ENCODE peak calls at places on chromosomes 5 and 9, in nine cellular contexts. One of them, this sample, is unnamed.

GRCh38 chr9:114484854-114485443 is 20.3 kb downstream of the WHRN start:
- DNase-seq in activated CD8-positive, alpha-beta T cell treated with anti-CD3 and anti-CD28 coated beads, Interleukin-2, amount 10 ng/mL, durations not matched to agents 7 days and 5 days: peak
- DNase-seq in posterior vena cava: no peak
- DNase-seq in HFF-Myc: peak
- DNase-seq in HuH-7.5: no peak
- DNase-seq in HTR-8/SVneo: peak
- DNase-seq in dorsolateral prefrontal cortex: no peak
- DNase-seq in posterior cingulate gyrus: no peak
- DNase-seq in non-pigmented ciliary epithelial cell: peak
- DNase-seq in this sample: no peak

GRCh38 chr9:4489919-4490704 is at the start of gene SLC1A1:
- DNase-seq in activated CD8-positive, alpha-beta T cell treated with anti-CD3 and anti-CD28 coated beads, Interleukin-2, amount 10 ng/mL, durations not matched to agents 7 days and 5 days: peak
- DNase-seq in posterior vena cava: peak
- DNase-seq in HFF-Myc: no peak
- DNase-seq in HuH-7.5: peak
- DNase-seq in HTR-8/SVneo: peak
- DNase-seq in dorsolateral prefrontal cortex: no peak
- DNase-seq in posterior cingulate gyrus: peak
- DNase-seq in non-pigmented ciliary epithelial cell: no peak
- DNase-seq in this sample: peak

GRCh38 chr5:132674671-132675506 is 1.1 kb downstream of the IL4 start:
- DNase-seq in activated CD8-positive, alpha-beta T cell treated with anti-CD3 and anti-CD28 coated beads, Interleukin-2, amount 10 ng/mL, durations not matched to agents 7 days and 5 days: no peak
- DNase-seq in posterior vena cava: no peak
- DNase-seq in HFF-Myc: peak
- DNase-seq in HuH-7.5: no peak
- DNase-seq in HTR-8/SVneo: peak
- DNase-seq in dorsolateral prefrontal cortex: no peak
- DNase-seq in posterior cingulate gyrus: no peak
- DNase-seq in non-pigmented ciliary epithelial cell: peak
- DNase-seq in this sample: no peak

GRCh38 chr5:130471-131175 is 38.7 kb downstream of the PLEKHG4B start:
- DNase-seq in activated CD8-positive, alpha-beta T cell treated with anti-CD3 and anti-CD28 coated beads, Interleukin-2, amount 10 ng/mL, durations not matched to agents 7 days and 5 days: no peak
- DNase-seq in posterior vena cava: no peak
- DNase-seq in HFF-Myc: no peak
- DNase-seq in HuH-7.5: no peak
- DNase-seq in HTR-8/SVneo: no peak
- DNase-seq in dorsolateral prefrontal cortex: no peak
- DNase-seq in posterior cingulate gyrus: no peak
- DNase-seq in non-pigmented ciliary epithelial cell: peak
- DNase-seq in this sample: no peak

GRCh38 chr5:127029513-127030258 is 672 bp downstream of the MARCHF3 start:
- DNase-seq in activated CD8-positive, alpha-beta T cell treated with anti-CD3 and anti-CD28 coated beads, Interleukin-2, amount 10 ng/mL, durations not matched to agents 7 days and 5 days: peak
- DNase-seq in posterior vena cava: peak
- DNase-seq in HFF-Myc: no peak
- DNase-seq in HuH-7.5: peak
- DNase-seq in HTR-8/SVneo: peak
- DNase-seq in dorsolateral prefrontal cortex: no peak
- DNase-seq in posterior cingulate gyrus: peak
- DNase-seq in non-pigmented ciliary epithelial cell: no peak
- DNase-seq in this sample: peak

GRCh38 chr9:134618163-134618822 is 23.3 kb upstream of the COL5A1 start:
- DNase-seq in activated CD8-positive, alpha-beta T cell treated with anti-CD3 and anti-CD28 coated beads, Interleukin-2, amount 10 ng/mL, durations not matched to agents 7 days and 5 days: no peak
- DNase-seq in posterior vena cava: peak
- DNase-seq in HFF-Myc: no peak
- DNase-seq in HuH-7.5: no peak
- DNase-seq in HTR-8/SVneo: no peak
- DNase-seq in dorsolateral prefrontal cortex: peak
- DNase-seq in posterior cingulate gyrus: no peak
- DNase-seq in non-pigmented ciliary epithelial cell: no peak
- DNase-seq in this sample: peak

GRCh38 chr5:82404382-82404945 is 126.3 kb upstream of the RPS23 start:
- DNase-seq in activated CD8-positive, alpha-beta T cell treated with anti-CD3 and anti-CD28 coated beads, Interleukin-2, amount 10 ng/mL, durations not matched to agents 7 days and 5 days: no peak
- DNase-seq in posterior vena cava: no peak
- DNase-seq in HFF-Myc: no peak
- DNase-seq in HuH-7.5: no peak
- DNase-seq in HTR-8/SVneo: no peak
- DNase-seq in dorsolateral prefrontal cortex: no peak
- DNase-seq in posterior cingulate gyrus: no peak
- DNase-seq in non-pigmented ciliary epithelial cell: no peak
- DNase-seq in this sample: no peak

GRCh38 chr5:75368391-75368790 is 31.4 kb downstream of the HMGCR start:
- DNase-seq in activated CD8-positive, alpha-beta T cell treated with anti-CD3 and anti-CD28 coated beads, Interleukin-2, amount 10 ng/mL, durations not matched to agents 7 days and 5 days: no peak
- DNase-seq in posterior vena cava: no peak
- DNase-seq in HFF-Myc: peak
- DNase-seq in HuH-7.5: no peak
- DNase-seq in HTR-8/SVneo: peak
- DNase-seq in dorsolateral prefrontal cortex: no peak
- DNase-seq in posterior cingulate gyrus: no peak
- DNase-seq in non-pigmented ciliary epithelial cell: peak
- DNase-seq in this sample: no peak

GRCh38 chr5:17024686-17025180 is 88.6 kb upstream of the MYO10 start:
- DNase-seq in activated CD8-positive, alpha-beta T cell treated with anti-CD3 and anti-CD28 coated beads, Interleukin-2, amount 10 ng/mL, durations not matched to agents 7 days and 5 days: no peak
- DNase-seq in posterior vena cava: no peak
- DNase-seq in HFF-Myc: no peak
- DNase-seq in HuH-7.5: no peak
- DNase-seq in HTR-8/SVneo: peak
- DNase-seq in dorsolateral prefrontal cortex: no peak
- DNase-seq in posterior cingulate gyrus: no peak
- DNase-seq in non-pigmented ciliary epithelial cell: no peak
- DNase-seq in this sample: no peak

GRCh38 chr9:88539246-88539645 is 4.3 kb downstream of the NXNL2 start:
- DNase-seq in activated CD8-positive, alpha-beta T cell treated with anti-CD3 and anti-CD28 coated beads, Interleukin-2, amount 10 ng/mL, durations not matched to agents 7 days and 5 days: no peak
- DNase-seq in posterior vena cava: peak
- DNase-seq in HFF-Myc: no peak
- DNase-seq in HuH-7.5: no peak
- DNase-seq in HTR-8/SVneo: no peak
- DNase-seq in dorsolateral prefrontal cortex: no peak
- DNase-seq in posterior cingulate gyrus: no peak
- DNase-seq in non-pigmented ciliary epithelial cell: no peak
- DNase-seq in this sample: no peak

GRCh38 chr5:68267044-68267443 is 51.5 kb downstream of the PIK3R1 start:
- DNase-seq in activated CD8-positive, alpha-beta T cell treated with anti-CD3 and anti-CD28 coated beads, Interleukin-2, amount 10 ng/mL, durations not matched to agents 7 days and 5 days: no peak
- DNase-seq in posterior vena cava: no peak
- DNase-seq in HFF-Myc: no peak
- DNase-seq in HuH-7.5: no peak
- DNase-seq in HTR-8/SVneo: no peak
- DNase-seq in dorsolateral prefrontal cortex: no peak
- DNase-seq in posterior cingulate gyrus: no peak
- DNase-seq in non-pigmented ciliary epithelial cell: no peak
- DNase-seq in this sample: no peak

GRCh38 chr9:131744715-131745201 is 4.9 kb upstream of the RAPGEF1 start:
- DNase-seq in activated CD8-positive, alpha-beta T cell treated with anti-CD3 and anti-CD28 coated beads, Interleukin-2, amount 10 ng/mL, durations not matched to agents 7 days and 5 days: no peak
- DNase-seq in posterior vena cava: no peak
- DNase-seq in HFF-Myc: no peak
- DNase-seq in HuH-7.5: no peak
- DNase-seq in HTR-8/SVneo: no peak
- DNase-seq in dorsolateral prefrontal cortex: no peak
- DNase-seq in posterior cingulate gyrus: no peak
- DNase-seq in non-pigmented ciliary epithelial cell: no peak
- DNase-seq in this sample: no peak

GRCh38 chr5:178130576-178131445 is at the start of gene RMND5B:
- DNase-seq in activated CD8-positive, alpha-beta T cell treated with anti-CD3 and anti-CD28 coated beads, Interleukin-2, amount 10 ng/mL, durations not matched to agents 7 days and 5 days: peak
- DNase-seq in posterior vena cava: peak
- DNase-seq in HFF-Myc: no peak
- DNase-seq in HuH-7.5: peak
- DNase-seq in HTR-8/SVneo: peak
- DNase-seq in dorsolateral prefrontal cortex: peak
- DNase-seq in posterior cingulate gyrus: peak
- DNase-seq in non-pigmented ciliary epithelial cell: no peak
- DNase-seq in this sample: peak

GRCh38 chr5:140240987-140241706 is 61.8 kb downstream of the PFDN1 start:
- DNase-seq in activated CD8-positive, alpha-beta T cell treated with anti-CD3 and anti-CD28 coated beads, Interleukin-2, amount 10 ng/mL, durations not matched to agents 7 days and 5 days: no peak
- DNase-seq in posterior vena cava: peak
- DNase-seq in HFF-Myc: peak
- DNase-seq in HuH-7.5: no peak
- DNase-seq in HTR-8/SVneo: peak
- DNase-seq in dorsolateral prefrontal cortex: peak
- DNase-seq in posterior cingulate gyrus: peak
- DNase-seq in non-pigmented ciliary epithelial cell: peak
- DNase-seq in this sample: peak

GRCh38 chr5:111954516-111955337 is 197.7 kb upstream of the NREP start:
- DNase-seq in activated CD8-positive, alpha-beta T cell treated with anti-CD3 and anti-CD28 coated beads, Interleukin-2, amount 10 ng/mL, durations not matched to agents 7 days and 5 days: no peak
- DNase-seq in posterior vena cava: no peak
- DNase-seq in HFF-Myc: no peak
- DNase-seq in HuH-7.5: no peak
- DNase-seq in HTR-8/SVneo: no peak
- DNase-seq in dorsolateral prefrontal cortex: no peak
- DNase-seq in posterior cingulate gyrus: no peak
- DNase-seq in non-pigmented ciliary epithelial cell: no peak
- DNase-seq in this sample: no peak

GRCh38 chr9:124855944-124856773 is 2.9 kb downstream of the WDR38 start:
- DNase-seq in activated CD8-positive, alpha-beta T cell treated with anti-CD3 and anti-CD28 coated beads, Interleukin-2, amount 10 ng/mL, durations not matched to agents 7 days and 5 days: no peak
- DNase-seq in posterior vena cava: no peak
- DNase-seq in HFF-Myc: no peak
- DNase-seq in HuH-7.5: no peak
- DNase-seq in HTR-8/SVneo: no peak
- DNase-seq in dorsolateral prefrontal cortex: no peak
- DNase-seq in posterior cingulate gyrus: no peak
- DNase-seq in non-pigmented ciliary epithelial cell: no peak
- DNase-seq in this sample: peak

GRCh38 chr9:129781991-129782390 is 21.0 kb upstream of the TOR1B start:
- DNase-seq in activated CD8-positive, alpha-beta T cell treated with anti-CD3 and anti-CD28 coated beads, Interleukin-2, amount 10 ng/mL, durations not matched to agents 7 days and 5 days: no peak
- DNase-seq in posterior vena cava: no peak
- DNase-seq in HFF-Myc: no peak
- DNase-seq in HuH-7.5: no peak
- DNase-seq in HTR-8/SVneo: no peak
- DNase-seq in dorsolateral prefrontal cortex: no peak
- DNase-seq in posterior cingulate gyrus: no peak
- DNase-seq in non-pigmented ciliary epithelial cell: no peak
- DNase-seq in this sample: no peak

GRCh38 chr5:67181648-67182218 is 14.9 kb downstream of the CD180 start:
- DNase-seq in activated CD8-positive, alpha-beta T cell treated with anti-CD3 and anti-CD28 coated beads, Interleukin-2, amount 10 ng/mL, durations not matched to agents 7 days and 5 days: peak
- DNase-seq in posterior vena cava: no peak
- DNase-seq in HFF-Myc: no peak
- DNase-seq in HuH-7.5: no peak
- DNase-seq in HTR-8/SVneo: no peak
- DNase-seq in dorsolateral prefrontal cortex: no peak
- DNase-seq in posterior cingulate gyrus: no peak
- DNase-seq in non-pigmented ciliary epithelial cell: no peak
- DNase-seq in this sample: no peak

GRCh38 chr9:29555452-29555851 is 1982.2 kb upstream of the C9orf72 start:
- DNase-seq in activated CD8-positive, alpha-beta T cell treated with anti-CD3 and anti-CD28 coated beads, Interleukin-2, amount 10 ng/mL, durations not matched to agents 7 days and 5 days: no peak
- DNase-seq in posterior vena cava: no peak
- DNase-seq in HFF-Myc: no peak
- DNase-seq in HuH-7.5: no peak
- DNase-seq in HTR-8/SVneo: no peak
- DNase-seq in dorsolateral prefrontal cortex: no peak
- DNase-seq in posterior cingulate gyrus: no peak
- DNase-seq in non-pigmented ciliary epithelial cell: no peak
- DNase-seq in this sample: no peak

GRCh38 chr9:95343725-95344287 is 26.3 kb upstream of the FANCC start:
- DNase-seq in activated CD8-positive, alpha-beta T cell treated with anti-CD3 and anti-CD28 coated beads, Interleukin-2, amount 10 ng/mL, durations not matched to agents 7 days and 5 days: no peak
- DNase-seq in posterior vena cava: no peak
- DNase-seq in HFF-Myc: no peak
- DNase-seq in HuH-7.5: no peak
- DNase-seq in HTR-8/SVneo: no peak
- DNase-seq in dorsolateral prefrontal cortex: no peak
- DNase-seq in posterior cingulate gyrus: no peak
- DNase-seq in non-pigmented ciliary epithelial cell: no peak
- DNase-seq in this sample: no peak

GRCh38 chr5:149437369-149438040 is 58.4 kb upstream of the IL17B start:
- DNase-seq in activated CD8-positive, alpha-beta T cell treated with anti-CD3 and anti-CD28 coated beads, Interleukin-2, amount 10 ng/mL, durations not matched to agents 7 days and 5 days: no peak
- DNase-seq in posterior vena cava: no peak
- DNase-seq in HFF-Myc: no peak
- DNase-seq in HuH-7.5: no peak
- DNase-seq in HTR-8/SVneo: no peak
- DNase-seq in dorsolateral prefrontal cortex: no peak
- DNase-seq in posterior cingulate gyrus: no peak
- DNase-seq in non-pigmented ciliary epithelial cell: no peak
- DNase-seq in this sample: no peak

GRCh38 chr9:125484632-125485282 is 222.3 kb downstream of the MAPKAP1 start:
- DNase-seq in activated CD8-positive, alpha-beta T cell treated with anti-CD3 and anti-CD28 coated beads, Interleukin-2, amount 10 ng/mL, durations not matched to agents 7 days and 5 days: no peak
- DNase-seq in posterior vena cava: no peak
- DNase-seq in HFF-Myc: no peak
- DNase-seq in HuH-7.5: no peak
- DNase-seq in HTR-8/SVneo: peak
- DNase-seq in dorsolateral prefrontal cortex: no peak
- DNase-seq in posterior cingulate gyrus: no peak
- DNase-seq in non-pigmented ciliary epithelial cell: no peak
- DNase-seq in this sample: no peak

GRCh38 chr9:98075332-98075805 is 18.8 kb downstream of the NANS start:
- DNase-seq in activated CD8-positive, alpha-beta T cell treated with anti-CD3 and anti-CD28 coated beads, Interleukin-2, amount 10 ng/mL, durations not matched to agents 7 days and 5 days: no peak
- DNase-seq in posterior vena cava: no peak
- DNase-seq in HFF-Myc: no peak
- DNase-seq in HuH-7.5: no peak
- DNase-seq in HTR-8/SVneo: no peak
- DNase-seq in dorsolateral prefrontal cortex: no peak
- DNase-seq in posterior cingulate gyrus: no peak
- DNase-seq in non-pigmented ciliary epithelial cell: peak
- DNase-seq in this sample: no peak

GRCh38 chr9:82410306-82410705 is 421.7 kb downstream of the SPATA31D1 start:
- DNase-seq in activated CD8-positive, alpha-beta T cell treated with anti-CD3 and anti-CD28 coated beads, Interleukin-2, amount 10 ng/mL, durations not matched to agents 7 days and 5 days: no peak
- DNase-seq in posterior vena cava: no peak
- DNase-seq in HFF-Myc: no peak
- DNase-seq in HuH-7.5: no peak
- DNase-seq in HTR-8/SVneo: no peak
- DNase-seq in dorsolateral prefrontal cortex: no peak
- DNase-seq in posterior cingulate gyrus: no peak
- DNase-seq in non-pigmented ciliary epithelial cell: no peak
- DNase-seq in this sample: no peak

GRCh38 chr5:160315968-160316367 is 3.6 kb upstream of the CCNJL start:
- DNase-seq in activated CD8-positive, alpha-beta T cell treated with anti-CD3 and anti-CD28 coated beads, Interleukin-2, amount 10 ng/mL, durations not matched to agents 7 days and 5 days: no peak
- DNase-seq in posterior vena cava: no peak
- DNase-seq in HFF-Myc: peak
- DNase-seq in HuH-7.5: peak
- DNase-seq in HTR-8/SVneo: peak
- DNase-seq in dorsolateral prefrontal cortex: no peak
- DNase-seq in posterior cingulate gyrus: no peak
- DNase-seq in non-pigmented ciliary epithelial cell: peak
- DNase-seq in this sample: no peak

GRCh38 chr9:36154213-36154952 is 14.8 kb upstream of the CCIN start:
- DNase-seq in activated CD8-positive, alpha-beta T cell treated with anti-CD3 and anti-CD28 coated beads, Interleukin-2, amount 10 ng/mL, durations not matched to agents 7 days and 5 days: no peak
- DNase-seq in posterior vena cava: no peak
- DNase-seq in HFF-Myc: no peak
- DNase-seq in HuH-7.5: no peak
- DNase-seq in HTR-8/SVneo: no peak
- DNase-seq in dorsolateral prefrontal cortex: no peak
- DNase-seq in posterior cingulate gyrus: peak
- DNase-seq in non-pigmented ciliary epithelial cell: no peak
- DNase-seq in this sample: no peak

GRCh38 chr5:125536582-125536981 is 790.1 kb upstream of the ZNF608 start:
- DNase-seq in activated CD8-positive, alpha-beta T cell treated with anti-CD3 and anti-CD28 coated beads, Interleukin-2, amount 10 ng/mL, durations not matched to agents 7 days and 5 days: no peak
- DNase-seq in posterior vena cava: no peak
- DNase-seq in HFF-Myc: no peak
- DNase-seq in HuH-7.5: no peak
- DNase-seq in HTR-8/SVneo: no peak
- DNase-seq in dorsolateral prefrontal cortex: no peak
- DNase-seq in posterior cingulate gyrus: no peak
- DNase-seq in non-pigmented ciliary epithelial cell: no peak
- DNase-seq in this sample: no peak

GRCh38 chr5:79512692-79513518 is 1.0 kb downstream of the HOMER1 start:
- DNase-seq in activated CD8-positive, alpha-beta T cell treated with anti-CD3 and anti-CD28 coated beads, Interleukin-2, amount 10 ng/mL, durations not matched to agents 7 days and 5 days: no peak
- DNase-seq in posterior vena cava: no peak
- DNase-seq in HFF-Myc: no peak
- DNase-seq in HuH-7.5: peak
- DNase-seq in HTR-8/SVneo: peak
- DNase-seq in dorsolateral prefrontal cortex: no peak
- DNase-seq in posterior cingulate gyrus: no peak
- DNase-seq in non-pigmented ciliary epithelial cell: no peak
- DNase-seq in this sample: no peak

GRCh38 chr5:77558266-77558665 is 66.2 kb upstream of the WDR41 start:
- DNase-seq in activated CD8-positive, alpha-beta T cell treated with anti-CD3 and anti-CD28 coated beads, Interleukin-2, amount 10 ng/mL, durations not matched to agents 7 days and 5 days: no peak
- DNase-seq in posterior vena cava: no peak
- DNase-seq in HFF-Myc: no peak
- DNase-seq in HuH-7.5: no peak
- DNase-seq in HTR-8/SVneo: no peak
- DNase-seq in dorsolateral prefrontal cortex: no peak
- DNase-seq in posterior cingulate gyrus: no peak
- DNase-seq in non-pigmented ciliary epithelial cell: no peak
- DNase-seq in this sample: no peak

GRCh38 chr5:15383469-15383868 is 116.5 kb upstream of the FBXL7 start:
- DNase-seq in activated CD8-positive, alpha-beta T cell treated with anti-CD3 and anti-CD28 coated beads, Interleukin-2, amount 10 ng/mL, durations not matched to agents 7 days and 5 days: no peak
- DNase-seq in posterior vena cava: no peak
- DNase-seq in HFF-Myc: no peak
- DNase-seq in HuH-7.5: no peak
- DNase-seq in HTR-8/SVneo: peak
- DNase-seq in dorsolateral prefrontal cortex: no peak
- DNase-seq in posterior cingulate gyrus: no peak
- DNase-seq in non-pigmented ciliary epithelial cell: peak
- DNase-seq in this sample: no peak

GRCh38 chr5:82334856-82335255 is 56.7 kb upstream of the RPS23 start:
- DNase-seq in activated CD8-positive, alpha-beta T cell treated with anti-CD3 and anti-CD28 coated beads, Interleukin-2, amount 10 ng/mL, durations not matched to agents 7 days and 5 days: no peak
- DNase-seq in posterior vena cava: no peak
- DNase-seq in HFF-Myc: no peak
- DNase-seq in HuH-7.5: no peak
- DNase-seq in HTR-8/SVneo: no peak
- DNase-seq in dorsolateral prefrontal cortex: no peak
- DNase-seq in posterior cingulate gyrus: no peak
- DNase-seq in non-pigmented ciliary epithelial cell: peak
- DNase-seq in this sample: no peak